ENCODE peak calls at places on chromosomes 11 and 22, in seven cellular contexts. M, S, Q, Y, V, B and L are unnamed samples. For H3K9me3 and H3K4me1, the result is how much of the 10 kb centered on the place peaks cover.

GRCh38 chr11:134120143-134120850 is 51.4 kb downstream of the JAM3 start:
- DNase-seq in M (peak), S (no peak), Q (peak), Y (no peak), V (peak), B (peak), L (peak)

GRCh38 chr11:125881291-125881690 is 6.2 kb upstream of the HYLS1 start:
- DNase-seq in M (no peak), S (no peak), Q (no peak), Y (no peak), V (no peak), B (no peak), L (no peak)

GRCh38 chr11:25566298-25567200 is 765.4 kb upstream of the ANO3 start:
- DNase-seq in M (peak), S (no peak), Q (no peak), Y (no peak), V (no peak), B (peak), L (peak)

GRCh38 chr11:12083380-12083779 is 27.0 kb upstream of the MICAL2 start:
- DNase-seq in M (no peak), S (no peak), Q (no peak), Y (no peak), V (no peak), B (no peak), L (no peak)

GRCh38 chr11:31783264-31783663 is 27.9 kb downstream of the PAX6 start:
- DNase-seq in M (no peak), S (no peak), Q (no peak), Y (no peak), V (no peak), B (no peak), L (no peak)

GRCh38 chr11:94583885-94584500 is 16.8 kb downstream of the PIWIL4 start:
- DNase-seq in M (peak), S (no peak), Q (peak), Y (no peak), V (peak), B (peak), L (no peak)

GRCh38 chr11:96390403-96390830 is 604 bp downstream of the JRKL start:
- DNase-seq in M (no peak), S (no peak), Q (peak), Y (no peak), V (peak), B (peak), L (no peak)

GRCh38 chr11:47979378-47980092 is 824 bp upstream of the PTPRJ start:
- DNase-seq in M (no peak), S (peak), Q (no peak), Y (peak), V (no peak), B (peak), L (no peak)

DNA sequence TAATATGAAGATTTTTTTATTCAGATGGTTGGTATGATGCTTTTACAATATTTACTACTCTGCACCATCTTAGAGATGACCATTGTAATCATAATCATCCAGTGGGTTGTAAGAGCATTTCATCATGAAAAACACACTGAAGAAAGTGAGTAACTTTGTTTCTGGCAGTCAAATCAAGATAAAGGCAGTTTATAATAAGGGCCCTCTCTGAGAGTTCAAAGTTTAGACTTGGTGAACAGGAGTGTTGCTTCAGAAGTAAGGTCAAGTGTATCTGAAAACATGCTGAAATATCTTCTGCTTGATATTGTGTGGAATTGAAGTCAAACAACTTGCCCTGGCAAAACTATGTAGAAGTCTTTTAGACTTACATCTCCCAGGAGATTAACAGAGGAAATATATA is 19.5 kb upstream of the MS4A8 start:
- DNase-seq in M (no peak), S (no peak), Q (no peak), Y (no peak), V (no peak), B (no peak), L (no peak)
- H3K9me3 ChIP-seq in M (under half), S (under half), Q (under half), Y (under half), V (under half), B (under half), L (under half)

DNA sequence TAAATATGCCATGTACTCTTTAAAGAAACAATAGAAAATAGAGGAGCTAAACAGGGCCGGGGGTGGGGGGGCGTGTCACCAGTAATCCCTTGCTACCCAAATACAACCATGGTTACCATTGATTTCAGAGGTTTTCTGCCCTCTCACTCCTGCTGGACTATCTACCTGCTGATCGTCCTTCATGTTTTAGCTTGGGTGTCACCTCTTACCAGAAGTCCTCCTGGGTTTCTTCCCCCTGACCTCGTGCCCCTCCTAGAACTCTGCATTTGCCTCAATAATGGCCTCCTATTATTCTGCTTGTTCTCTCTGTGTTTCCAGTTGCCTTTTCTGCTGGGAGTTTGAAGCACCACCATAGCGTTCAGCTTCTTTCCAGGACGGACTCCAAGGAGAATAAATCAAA is 9.4 kb upstream of the PVALB start:
- DNase-seq in M (no peak), S (no peak), Q (no peak), Y (no peak), V (no peak), B (no peak), L (no peak)
- H3K9ac ChIP-seq in M (no peak), S (no peak), Q (no peak), Y (no peak), V (no peak), B (no peak), L (no peak)

DNA sequence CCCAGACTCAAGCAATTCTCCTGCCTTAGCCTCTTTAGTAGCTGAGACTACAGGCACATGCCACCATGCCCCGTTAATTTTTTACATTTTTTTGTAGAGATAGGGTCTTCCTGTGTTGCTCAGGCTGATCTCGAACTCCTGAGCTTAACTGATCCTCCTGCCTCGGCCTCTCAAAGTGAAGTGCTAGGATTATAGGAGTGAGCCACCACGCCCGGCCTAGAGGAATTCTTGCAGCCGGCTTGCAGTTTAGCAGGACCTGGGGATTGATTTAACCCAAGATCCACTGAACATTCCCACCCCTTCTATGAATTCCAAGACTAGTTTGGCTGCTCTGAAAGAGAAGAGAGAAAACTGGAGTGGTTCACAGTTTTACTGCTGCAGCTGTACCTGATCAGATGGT is 63.3 kb upstream of the TNRC6B start:
- DNase-seq in M (no peak), S (no peak), Q (no peak), Y (no peak), V (no peak), B (no peak), L (no peak)
- H3K4me1 ChIP-seq in M (under half), S (under half), Q (under half), Y (under half), V (under half), B (under half), L (under half)

GRCh38 chr11:50178732-50179131 is 146.1 kb downstream of the OR4C45 start:
- DNase-seq in M (no peak), S (no peak), Q (no peak), Y (no peak), V (no peak), B (no peak), L (no peak)

GRCh38 chr11:50186146-50186545 is 153.5 kb downstream of the OR4C45 start:
- DNase-seq in M (no peak), S (no peak), Q (no peak), Y (no peak), V (no peak), B (no peak), L (no peak)

GRCh38 chr11:50187220-50187619 is 154.5 kb downstream of the OR4C45 start:
- DNase-seq in M (no peak), S (no peak), Q (no peak), Y (no peak), V (no peak), B (no peak), L (no peak)

GRCh38 chr11:50188040-50188439 is 155.4 kb downstream of the OR4C45 start:
- DNase-seq in M (no peak), S (no peak), Q (no peak), Y (no peak), V (no peak), B (no peak), L (no peak)

DNA sequence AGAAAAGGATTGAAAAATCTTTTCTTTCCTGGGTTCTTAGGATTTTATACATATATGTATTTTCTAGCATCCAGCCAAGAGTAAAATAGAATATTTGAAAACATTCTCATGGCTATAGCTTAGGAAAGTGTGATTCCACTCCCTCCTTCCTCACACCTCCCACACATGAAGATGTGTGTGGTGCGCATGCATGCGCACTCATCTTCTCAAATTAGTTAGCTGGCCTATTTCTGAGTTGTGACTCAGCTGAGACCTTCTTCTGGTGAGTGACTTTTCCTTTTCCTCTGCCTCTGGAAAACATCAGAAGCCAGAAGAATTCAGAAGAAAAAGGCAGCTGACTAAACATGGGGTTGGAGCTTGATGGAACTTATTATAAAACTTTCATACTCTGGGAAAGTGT is 149.8 kb downstream of the OR4C45 start:
- DNase-seq in M (no peak), S (no peak), Q (no peak), Y (no peak), V (no peak), B (no peak), L (no peak)
- H3K9me3 ChIP-seq in M (under half), S (half or more), Q (under half), Y (under half), V (under half), B (under half), L (under half)

DNA sequence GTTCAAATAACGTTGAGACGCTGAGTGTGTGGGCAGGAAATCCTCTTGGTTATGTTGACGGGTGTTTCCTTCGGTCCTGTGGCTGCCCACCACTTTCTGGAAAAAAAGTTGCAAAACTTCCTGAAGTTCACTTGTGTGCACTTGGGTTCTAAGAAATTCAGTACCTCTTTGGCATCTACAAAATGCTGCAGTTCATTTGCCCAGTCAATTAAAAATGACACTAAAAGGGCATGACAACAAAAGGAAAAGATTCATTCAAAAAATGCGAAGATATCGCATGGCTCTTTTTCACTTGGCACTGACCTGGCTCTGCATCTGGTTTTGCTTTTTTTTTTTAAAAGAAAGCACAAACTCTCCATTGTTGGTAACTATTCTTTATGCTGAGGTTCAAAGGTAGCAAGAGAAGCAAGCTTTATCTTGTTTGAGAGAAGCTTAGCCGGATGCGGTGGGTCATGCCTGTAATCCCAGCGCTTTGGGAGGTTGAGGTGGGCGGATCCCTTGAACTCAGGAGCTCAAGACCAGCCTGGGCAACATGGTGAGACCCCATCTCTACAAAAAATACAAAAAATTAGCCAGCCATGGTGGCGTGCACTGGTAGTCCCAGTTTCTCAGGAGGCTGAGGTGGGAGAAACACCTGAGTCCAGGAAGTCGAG is 10.6 kb upstream of the XBP1 start:
- DNase-seq in M (no peak), S (no peak), Q (no peak), Y (no peak), V (no peak), B (no peak), L (no peak)
- H3K9ac ChIP-seq in M (no peak), S (no peak), Q (no peak), Y (no peak), V (no peak), B (no peak), L (no peak)

DNA sequence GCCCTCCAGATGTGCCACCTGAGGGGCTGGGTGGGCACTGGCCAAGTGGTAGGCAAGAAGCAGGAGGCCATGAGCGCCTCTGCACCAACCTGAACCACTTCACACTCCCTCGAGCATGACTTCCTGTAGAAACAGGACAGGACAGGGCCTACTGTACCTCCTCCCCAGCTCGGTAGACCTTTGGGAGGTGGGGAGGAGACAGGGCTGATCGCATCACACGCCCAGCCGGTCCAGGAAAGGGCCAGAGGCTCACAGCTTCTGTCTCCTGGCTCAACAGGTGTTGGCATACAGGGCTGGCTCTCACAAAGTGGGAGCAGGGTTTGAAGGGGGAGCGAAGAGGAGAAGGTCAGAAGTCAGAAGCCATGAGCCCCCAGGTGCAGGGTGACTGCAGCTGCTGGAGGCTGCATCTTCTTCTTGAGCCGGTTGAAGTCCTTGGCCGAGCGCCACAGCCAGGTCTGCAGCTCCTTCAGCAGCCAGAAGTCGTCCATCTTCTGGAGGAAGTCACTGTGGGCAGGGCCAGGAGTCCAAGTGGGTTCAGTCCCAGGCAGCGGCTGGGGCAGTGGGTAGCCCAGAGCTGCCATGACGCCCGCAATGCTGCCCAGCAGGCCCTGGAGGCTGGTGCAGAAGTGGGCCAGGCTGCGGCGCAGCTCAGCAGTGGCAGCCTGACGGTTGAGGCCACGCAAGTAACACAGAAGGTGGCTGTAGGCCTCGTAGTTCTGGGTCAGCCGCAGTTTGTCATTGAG is 8.4 kb downstream of the CLCF1 start:
- DNase-seq in M (no peak), S (no peak), Q (no peak), Y (no peak), V (no peak), B (no peak), L (no peak)
- H3K4me1 ChIP-seq in M (under half), S (under half), Q (under half), Y (under half), V (under half), B (under half), L (under half)

GRCh38 chr11:54832676-54833075 is 126.0 kb downstream of the OR4A5 start:
- DNase-seq in M (no peak), S (no peak), Q (no peak), Y (no peak), V (no peak), B (no peak), L (no peak)
- H3K9me3 ChIP-seq in M (under half), S (half or more), Q (under half), Y (under half), V (under half), B (under half), L (half or more)

GRCh38 chr11:1520987-1521349 is 34.4 kb upstream of the MOB2 start:
- DNase-seq in M (no peak), S (no peak), Q (no peak), Y (no peak), V (no peak), B (no peak), L (no peak)

GRCh38 chr11:1520209-1520986 is 33.8 kb upstream of the MOB2 start:
- DNase-seq in M (no peak), S (no peak), Q (no peak), Y (no peak), V (no peak), B (no peak), L (no peak)

GRCh38 chr11:1522081-1522424 is 35.5 kb upstream of the MOB2 start:
- DNase-seq in M (no peak), S (no peak), Q (no peak), Y (no peak), V (no peak), B (no peak), L (no peak)

GRCh38 chr11:1523077-1523476 is 36.5 kb upstream of the MOB2 start:
- DNase-seq in M (peak), S (no peak), Q (no peak), Y (no peak), V (no peak), B (no peak), L (no peak)

DNA sequence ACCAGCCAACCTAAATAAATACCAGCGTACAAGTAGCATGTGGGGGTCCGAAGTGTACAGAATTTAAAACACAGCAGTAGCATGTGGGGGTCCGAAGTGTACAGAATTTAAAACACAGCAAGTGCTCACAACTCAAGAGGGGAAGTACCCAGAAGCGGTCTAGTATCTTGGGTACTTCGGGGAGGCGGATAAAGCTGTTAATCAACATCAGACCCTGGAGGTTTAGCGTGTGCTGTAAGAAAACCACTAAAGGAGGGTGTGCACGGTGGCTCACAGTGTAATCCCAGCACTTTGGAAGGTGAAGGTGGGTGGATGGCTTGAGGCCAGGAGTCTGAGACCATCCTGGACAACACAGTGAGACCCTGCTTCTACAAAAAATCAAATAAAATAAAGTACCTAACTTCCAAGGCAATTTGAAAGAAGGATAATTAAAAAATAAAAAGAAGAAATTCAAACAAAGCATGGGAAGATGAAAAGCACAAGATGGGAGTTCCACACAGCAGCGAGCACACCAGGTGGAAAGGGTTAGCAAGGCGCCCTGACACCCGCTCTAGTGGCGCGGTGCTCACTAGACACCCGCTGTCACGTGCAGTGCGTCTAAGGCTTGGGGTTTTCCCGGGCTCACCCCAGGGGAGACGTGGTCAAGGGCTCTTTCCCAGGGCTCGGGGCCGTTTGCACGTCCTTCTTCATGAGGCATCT is 35.0 kb upstream of the MOB2 start:
- DNase-seq in M (no peak), S (no peak), Q (no peak), Y (no peak), V (no peak), B (no peak), L (no peak)
- H3K9ac ChIP-seq in M (no peak), S (no peak), Q (no peak), Y (no peak), V (no peak), B (no peak), L (no peak)